ENCODE peak calls at places on chromosomes 16 and 17, in four cellular contexts. One of them, this sample, is unnamed.

GRCh38 chr17:80585880-80586279 is 41.2 kb downstream of the RPTOR start:
- DNase-seq in vagina: no peak
- DNase-seq in HL-60: peak
- DNase-seq in fibroblast of villous mesenchyme: no peak
- DNase-seq in this sample: no peak

GRCh38 chr17:40374965-40375498 is 10.5 kb upstream of the GJD3 start:
- DNase-seq in vagina: no peak
- DNase-seq in HL-60: no peak
- DNase-seq in fibroblast of villous mesenchyme: no peak
- DNase-seq in this sample: no peak

GRCh38 chr16:51133130-51133529 is 17.9 kb downstream of the SALL1 start:
- DNase-seq in vagina: no peak
- DNase-seq in HL-60: no peak
- DNase-seq in fibroblast of villous mesenchyme: no peak
- DNase-seq in this sample: no peak

GRCh38 chr17:55219939-55220338 is 44.8 kb upstream of the HLF start:
- DNase-seq in vagina: no peak
- DNase-seq in HL-60: no peak
- DNase-seq in fibroblast of villous mesenchyme: no peak
- DNase-seq in this sample: no peak

GRCh38 chr17:58517378-58517927 is 3.0 kb upstream of the MTMR4 start:
- DNase-seq in vagina: no peak
- DNase-seq in HL-60: no peak
- DNase-seq in fibroblast of villous mesenchyme: no peak
- DNase-seq in this sample: no peak

GRCh38 chr17:64275016-64275415 is 12.0 kb upstream of the TEX2 start:
- DNase-seq in vagina: no peak
- DNase-seq in HL-60: no peak
- DNase-seq in fibroblast of villous mesenchyme: no peak
- DNase-seq in this sample: no peak

GRCh38 chr16:46673320-46674013 is 15.5 kb downstream of the VPS35 start:
- DNase-seq in vagina: no peak
- DNase-seq in HL-60: peak
- DNase-seq in fibroblast of villous mesenchyme: peak
- DNase-seq in this sample: peak

GRCh38 chr16:11232302-11232851 is 23.6 kb downstream of the SOCS1 start:
- DNase-seq in vagina: no peak
- DNase-seq in HL-60: no peak
- DNase-seq in fibroblast of villous mesenchyme: no peak
- DNase-seq in this sample: no peak

GRCh38 chr16:51982715-51983680 is 563.9 kb downstream of the TOX3 start:
- DNase-seq in vagina: no peak
- DNase-seq in HL-60: peak
- DNase-seq in fibroblast of villous mesenchyme: peak
- DNase-seq in this sample: peak

GRCh38 chr17:1019451-1019850 is 22.5 kb downstream of the TIMM22 start:
- DNase-seq in vagina: no peak
- DNase-seq in HL-60: no peak
- DNase-seq in fibroblast of villous mesenchyme: no peak
- DNase-seq in this sample: no peak

GRCh38 chr16:8675183-8676159 is 1.1 kb downstream of the ABAT start:
- DNase-seq in vagina: no peak
- DNase-seq in HL-60: no peak
- DNase-seq in fibroblast of villous mesenchyme: no peak
- DNase-seq in this sample: no peak

GRCh38 chr16:77995843-77996455 is 26.4 kb upstream of the CLEC3A start:
- DNase-seq in vagina: no peak
- DNase-seq in HL-60: no peak
- DNase-seq in fibroblast of villous mesenchyme: no peak
- DNase-seq in this sample: no peak

GRCh38 chr16:19967561-19967960 is 82.9 kb upstream of the GPRC5B start:
- DNase-seq in vagina: no peak
- DNase-seq in HL-60: peak
- DNase-seq in fibroblast of villous mesenchyme: no peak
- DNase-seq in this sample: no peak

GRCh38 chr17:58307468-58308172 is 21.0 kb downstream of the TSPOAP1 start:
- DNase-seq in vagina: peak
- DNase-seq in HL-60: no peak
- DNase-seq in fibroblast of villous mesenchyme: no peak
- DNase-seq in this sample: no peak

GRCh38 chr17:40530988-40531971 is 29.9 kb upstream of the TNS4 start:
- DNase-seq in vagina: no peak
- DNase-seq in HL-60: no peak
- DNase-seq in fibroblast of villous mesenchyme: no peak
- DNase-seq in this sample: no peak

GRCh38 chr17:20270336-20270735 is 197.0 kb downstream of the LGALS9B start:
- DNase-seq in vagina: no peak
- DNase-seq in HL-60: no peak
- DNase-seq in fibroblast of villous mesenchyme: no peak
- DNase-seq in this sample: no peak

GRCh38 chr17:49287481-49287880 is 56.9 kb upstream of the PHOSPHO1 start:
- DNase-seq in vagina: no peak
- DNase-seq in HL-60: no peak
- DNase-seq in fibroblast of villous mesenchyme: no peak
- DNase-seq in this sample: no peak

GRCh38 chr17:3740611-3741073 is 16.9 kb downstream of the HASPIN start:
- DNase-seq in vagina: no peak
- DNase-seq in HL-60: peak
- DNase-seq in fibroblast of villous mesenchyme: no peak
- DNase-seq in this sample: no peak

GRCh38 chr17:3571043-3571900 is 13.7 kb upstream of the TRPV3 start:
- DNase-seq in vagina: no peak
- DNase-seq in HL-60: no peak
- DNase-seq in fibroblast of villous mesenchyme: no peak
- DNase-seq in this sample: no peak

GRCh38 chr17:67245694-67246397 is 850 bp upstream of the HELZ start:
- DNase-seq in vagina: no peak
- DNase-seq in HL-60: no peak
- DNase-seq in fibroblast of villous mesenchyme: no peak
- DNase-seq in this sample: peak

GRCh38 chr17:38748329-38749221 is at the start of gene PCGF2:
- DNase-seq in vagina: no peak
- DNase-seq in HL-60: no peak
- DNase-seq in fibroblast of villous mesenchyme: peak
- DNase-seq in this sample: peak

GRCh38 chr17:5837055-5837491 is 233.1 kb upstream of the WSCD1 start:
- DNase-seq in vagina: peak
- DNase-seq in HL-60: no peak
- DNase-seq in fibroblast of villous mesenchyme: peak
- DNase-seq in this sample: peak

GRCh38 chr17:72850410-72850809 is 242.1 kb downstream of the SLC39A11 start:
- DNase-seq in vagina: no peak
- DNase-seq in HL-60: no peak
- DNase-seq in fibroblast of villous mesenchyme: peak
- DNase-seq in this sample: no peak

GRCh38 chr17:44374306-44375195 is 10.9 kb upstream of the FAM171A2 start:
- DNase-seq in vagina: no peak
- DNase-seq in HL-60: no peak
- DNase-seq in fibroblast of villous mesenchyme: no peak
- DNase-seq in this sample: no peak

GRCh38 chr17:81401727-81402529 is 6.7 kb downstream of the BAHCC1 start:
- DNase-seq in vagina: no peak
- DNase-seq in HL-60: peak
- DNase-seq in fibroblast of villous mesenchyme: peak
- DNase-seq in this sample: peak

GRCh38 chr17:6487243-6488007 is 43.2 kb downstream of the PIMREG start:
- DNase-seq in vagina: no peak
- DNase-seq in HL-60: no peak
- DNase-seq in fibroblast of villous mesenchyme: no peak
- DNase-seq in this sample: no peak

GRCh38 chr16:1444730-1445517 is 568 bp upstream of the CCDC154 start:
- DNase-seq in vagina: no peak
- DNase-seq in HL-60: no peak
- DNase-seq in fibroblast of villous mesenchyme: no peak
- DNase-seq in this sample: no peak

GRCh38 chr17:76493505-76494167 is 7.6 kb downstream of the RHBDF2 start:
- DNase-seq in vagina: no peak
- DNase-seq in HL-60: no peak
- DNase-seq in fibroblast of villous mesenchyme: no peak
- DNase-seq in this sample: no peak

GRCh38 chr16:26983426-26983825 is 83.3 kb upstream of the C16orf82 start:
- DNase-seq in vagina: no peak
- DNase-seq in HL-60: no peak
- DNase-seq in fibroblast of villous mesenchyme: peak
- DNase-seq in this sample: no peak

GRCh38 chr17:74239169-74239568 is 25.8 kb downstream of the TTYH2 start:
- DNase-seq in vagina: no peak
- DNase-seq in HL-60: peak
- DNase-seq in fibroblast of villous mesenchyme: no peak
- DNase-seq in this sample: no peak

GRCh38 chr16:1141201-1141600 is 11.7 kb upstream of the CACNA1H start:
- DNase-seq in vagina: no peak
- DNase-seq in HL-60: no peak
- DNase-seq in fibroblast of villous mesenchyme: no peak
- DNase-seq in this sample: no peak

GRCh38 chr16:89094252-89094901 is 725 bp downstream of the ACSF3 start:
- DNase-seq in vagina: no peak
- DNase-seq in HL-60: peak
- DNase-seq in fibroblast of villous mesenchyme: peak
- DNase-seq in this sample: peak

GRCh38 chr16:2257726-2258125 is 6.3 kb upstream of the ECI1 start:
- DNase-seq in vagina: no peak
- DNase-seq in HL-60: no peak
- DNase-seq in fibroblast of villous mesenchyme: no peak
- DNase-seq in this sample: no peak

GRCh38 chr16:53090591-53091507 is 36.1 kb downstream of the CHD9 start:
- DNase-seq in vagina: peak
- DNase-seq in HL-60: peak
- DNase-seq in fibroblast of villous mesenchyme: peak
- DNase-seq in this sample: peak

GRCh38 chr16:73326770-73327470 is 279.0 kb upstream of the ZFHX3 start:
- DNase-seq in vagina: no peak
- DNase-seq in HL-60: no peak
- DNase-seq in fibroblast of villous mesenchyme: no peak
- DNase-seq in this sample: no peak

GRCh38 chr16:50547340-50547865 is 793 bp upstream of the NKD1 start:
- DNase-seq in vagina: no peak
- DNase-seq in HL-60: peak
- DNase-seq in fibroblast of villous mesenchyme: no peak
- DNase-seq in this sample: peak

GRCh38 chr16:85974428-85975375 is 75.7 kb downstream of the IRF8 start:
- DNase-seq in vagina: no peak
- DNase-seq in HL-60: no peak
- DNase-seq in fibroblast of villous mesenchyme: no peak
- DNase-seq in this sample: no peak

GRCh38 chr17:59761385-59762021 is 54.0 kb downstream of the VMP1 start:
- DNase-seq in vagina: no peak
- DNase-seq in HL-60: no peak
- DNase-seq in fibroblast of villous mesenchyme: peak
- DNase-seq in this sample: no peak

GRCh38 chr17:66507103-66507923 is 204.9 kb downstream of the PRKCA start:
- DNase-seq in vagina: no peak
- DNase-seq in HL-60: no peak
- DNase-seq in fibroblast of villous mesenchyme: peak
- DNase-seq in this sample: peak

GRCh38 chr16:74092336-74092735 is 204.3 kb upstream of the PSMD7 start:
- DNase-seq in vagina: no peak
- DNase-seq in HL-60: no peak
- DNase-seq in fibroblast of villous mesenchyme: no peak
- DNase-seq in this sample: no peak